ENCODE peak calls at places on chromosome 1, in six cellular contexts. One of them, this sample, is unnamed.

GRCh38 chr1:216902669-216903388 is 179.6 kb upstream of the ESRRG start:
- DNase-seq in CD4-positive, alpha-beta memory T cell: no peak
- DNase-seq in pancreas: no peak
- DNase-seq in fibroblast of lung: peak; percentile 80
- DNase-seq in upper lobe of right lung: no peak
- DNase-seq in neural progenitor cell: no peak
- DNase-seq in this sample: peak; percentile 29

GRCh38 chr1:48105167-48105566 is 108.0 kb upstream of the TRABD2B start:
- DNase-seq in CD4-positive, alpha-beta memory T cell: no peak
- DNase-seq in pancreas: no peak
- DNase-seq in fibroblast of lung: no peak
- DNase-seq in upper lobe of right lung: no peak
- DNase-seq in neural progenitor cell: peak; percentile 11
- DNase-seq in this sample: no peak

GRCh38 chr1:47689894-47690293 is 252.1 kb downstream of the FOXD2 start:
- DNase-seq in CD4-positive, alpha-beta memory T cell: no peak
- DNase-seq in pancreas: no peak
- DNase-seq in fibroblast of lung: no peak
- DNase-seq in upper lobe of right lung: peak; percentile 18
- DNase-seq in neural progenitor cell: no peak
- DNase-seq in this sample: peak; percentile 9

GRCh38 chr1:14891991-14892390 is 261.6 kb upstream of the TMEM51 start:
- DNase-seq in CD4-positive, alpha-beta memory T cell: no peak
- DNase-seq in pancreas: peak; percentile 51
- DNase-seq in fibroblast of lung: no peak
- DNase-seq in upper lobe of right lung: no peak
- DNase-seq in neural progenitor cell: no peak
- DNase-seq in this sample: no peak

GRCh38 chr1:198681831-198682756 is 43.3 kb downstream of the PTPRC start:
- DNase-seq in CD4-positive, alpha-beta memory T cell: peak; percentile 96
- DNase-seq in pancreas: peak; percentile 65
- DNase-seq in fibroblast of lung: peak; percentile 98
- DNase-seq in upper lobe of right lung: peak; percentile 67
- DNase-seq in neural progenitor cell: peak; percentile 38
- DNase-seq in this sample: no peak

GRCh38 chr1:39509360-39510009 is 18.0 kb downstream of the BMP8A start:
- DNase-seq in CD4-positive, alpha-beta memory T cell: peak; percentile 24
- DNase-seq in pancreas: peak; percentile 11
- DNase-seq in fibroblast of lung: peak; percentile 62
- DNase-seq in upper lobe of right lung: no peak
- DNase-seq in neural progenitor cell: no peak
- DNase-seq in this sample: no peak

GRCh38 chr1:113388621-113389355 is 1.5 kb upstream of the MAGI3 start:
- DNase-seq in CD4-positive, alpha-beta memory T cell: peak; percentile 33
- DNase-seq in pancreas: peak; percentile 84
- DNase-seq in fibroblast of lung: peak; percentile 15
- DNase-seq in upper lobe of right lung: no peak
- DNase-seq in neural progenitor cell: no peak
- DNase-seq in this sample: no peak

GRCh38 chr1:65431111-65431705 is 10.7 kb downstream of the LEPR start:
- DNase-seq in CD4-positive, alpha-beta memory T cell: no peak
- DNase-seq in pancreas: no peak
- DNase-seq in fibroblast of lung: peak; percentile 36
- DNase-seq in upper lobe of right lung: no peak
- DNase-seq in neural progenitor cell: peak; percentile 44
- DNase-seq in this sample: no peak

GRCh38 chr1:117051224-117052064 is 8.7 kb upstream of the TTF2 start:
- DNase-seq in CD4-positive, alpha-beta memory T cell: no peak
- DNase-seq in pancreas: no peak
- DNase-seq in fibroblast of lung: no peak
- DNase-seq in upper lobe of right lung: no peak
- DNase-seq in neural progenitor cell: no peak
- DNase-seq in this sample: no peak

DNA sequence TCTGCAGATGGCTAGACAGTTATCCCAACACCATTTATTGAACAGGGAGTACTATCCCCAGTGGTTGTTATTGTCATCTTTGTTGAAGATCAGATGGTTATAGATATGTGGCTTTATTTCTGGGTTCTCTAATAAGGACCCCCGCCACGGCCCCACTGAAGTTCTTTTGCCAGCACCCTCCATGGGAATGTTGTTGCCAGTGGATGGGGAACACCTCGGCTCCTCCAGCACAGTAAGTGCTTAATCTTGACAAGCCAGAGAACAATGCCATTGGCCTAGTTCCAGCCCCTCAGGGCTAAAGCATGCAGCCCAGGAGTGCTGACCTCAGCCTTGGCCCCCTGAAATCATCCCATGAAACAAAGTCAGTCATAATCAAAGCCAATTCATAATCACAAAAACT is 337.6 kb downstream of the AGBL4 start:
- DNase-seq in CD4-positive, alpha-beta memory T cell: no peak
- DNase-seq in pancreas: no peak
- DNase-seq in fibroblast of lung: no peak
- DNase-seq in upper lobe of right lung: no peak
- DNase-seq in neural progenitor cell: no peak
- DNase-seq in this sample: no peak
- H3K36me3 ChIP-seq in CD4-positive, alpha-beta memory T cell: no peaks in the 10 kb centered on the region
- H3K36me3 ChIP-seq in pancreas: no peaks in the 10 kb centered on the region
- H3K36me3 ChIP-seq in fibroblast of lung: no peaks in the 10 kb centered on the region
- H3K36me3 ChIP-seq in upper lobe of right lung: no peaks in the 10 kb centered on the region
- H3K36me3 ChIP-seq in neural progenitor cell: no peaks in the 10 kb centered on the region
- H3K36me3 ChIP-seq in this sample: no peaks in the 10 kb centered on the region

GRCh38 chr1:32609180-32609579 is 41.2 kb downstream of the ZBTB8OS start:
- DNase-seq in CD4-positive, alpha-beta memory T cell: no peak
- DNase-seq in pancreas: no peak
- DNase-seq in fibroblast of lung: no peak
- DNase-seq in upper lobe of right lung: no peak
- DNase-seq in neural progenitor cell: no peak
- DNase-seq in this sample: no peak
- H3K27ac ChIP-seq in CD4-positive, alpha-beta memory T cell: no peak overlapping the region
- H3K27ac ChIP-seq in pancreas: no peak overlapping the region
- H3K27ac ChIP-seq in fibroblast of lung: no peak overlapping the region
- H3K27ac ChIP-seq in upper lobe of right lung: no peak overlapping the region
- H3K27ac ChIP-seq in neural progenitor cell: no peak overlapping the region
- H3K27ac ChIP-seq in this sample: no peak overlapping the region

GRCh38 chr1:42752284-42752683 is 12.2 kb upstream of the CLDN19 start:
- DNase-seq in CD4-positive, alpha-beta memory T cell: no peak
- DNase-seq in pancreas: no peak
- DNase-seq in fibroblast of lung: no peak
- DNase-seq in upper lobe of right lung: no peak
- DNase-seq in neural progenitor cell: no peak
- DNase-seq in this sample: no peak
- H3K36me3 ChIP-seq in CD4-positive, alpha-beta memory T cell: peaks cover 63% of the 10 kb centered on the region
- H3K36me3 ChIP-seq in pancreas: peaks cover 12% of the 10 kb centered on the region
- H3K36me3 ChIP-seq in fibroblast of lung: peaks cover 45% of the 10 kb centered on the region
- H3K36me3 ChIP-seq in upper lobe of right lung: peaks cover 79% of the 10 kb centered on the region
- H3K36me3 ChIP-seq in neural progenitor cell: peaks cover 15% of the 10 kb centered on the region
- H3K36me3 ChIP-seq in this sample: peaks cover 55% of the 10 kb centered on the region

GRCh38 chr1:227328405-227329019 is 10.2 kb upstream of the CDC42BPA start:
- DNase-seq in CD4-positive, alpha-beta memory T cell: no peak
- DNase-seq in pancreas: no peak
- DNase-seq in fibroblast of lung: no peak
- DNase-seq in upper lobe of right lung: no peak
- DNase-seq in neural progenitor cell: no peak
- DNase-seq in this sample: no peak

GRCh38 chr1:227333423-227333822 is 15.1 kb upstream of the CDC42BPA start:
- DNase-seq in CD4-positive, alpha-beta memory T cell: no peak
- DNase-seq in pancreas: no peak
- DNase-seq in fibroblast of lung: peak; percentile 28
- DNase-seq in upper lobe of right lung: no peak
- DNase-seq in neural progenitor cell: no peak
- DNase-seq in this sample: no peak

GRCh38 chr1:227330709-227331108 is 12.4 kb upstream of the CDC42BPA start:
- DNase-seq in CD4-positive, alpha-beta memory T cell: no peak
- DNase-seq in pancreas: no peak
- DNase-seq in fibroblast of lung: peak; percentile 24
- DNase-seq in upper lobe of right lung: no peak
- DNase-seq in neural progenitor cell: no peak
- DNase-seq in this sample: no peak

GRCh38 chr1:227325195-227325594 is 6.9 kb upstream of the CDC42BPA start:
- DNase-seq in CD4-positive, alpha-beta memory T cell: no peak
- DNase-seq in pancreas: no peak
- DNase-seq in fibroblast of lung: no peak
- DNase-seq in upper lobe of right lung: no peak
- DNase-seq in neural progenitor cell: no peak
- DNase-seq in this sample: no peak

GRCh38 chr1:227330279-227330678 is 12.0 kb upstream of the CDC42BPA start:
- DNase-seq in CD4-positive, alpha-beta memory T cell: no peak
- DNase-seq in pancreas: no peak
- DNase-seq in fibroblast of lung: no peak
- DNase-seq in upper lobe of right lung: no peak
- DNase-seq in neural progenitor cell: no peak
- DNase-seq in this sample: no peak
- H3K27ac ChIP-seq in CD4-positive, alpha-beta memory T cell: no peak overlapping the region
- H3K27ac ChIP-seq in pancreas: no peak overlapping the region
- H3K27ac ChIP-seq in fibroblast of lung: no peak overlapping the region
- H3K27ac ChIP-seq in upper lobe of right lung: no peak overlapping the region
- H3K27ac ChIP-seq in neural progenitor cell: no peak overlapping the region
- H3K27ac ChIP-seq in this sample: no peak overlapping the region

GRCh38 chr1:213211201-213211600 is 160.2 kb downstream of the RPS6KC1 start:
- DNase-seq in CD4-positive, alpha-beta memory T cell: no peak
- DNase-seq in pancreas: no peak
- DNase-seq in fibroblast of lung: no peak
- DNase-seq in upper lobe of right lung: no peak
- DNase-seq in neural progenitor cell: no peak
- DNase-seq in this sample: no peak
- H3K36me3 ChIP-seq in CD4-positive, alpha-beta memory T cell: no peaks in the 10 kb centered on the region
- H3K36me3 ChIP-seq in pancreas: no peaks in the 10 kb centered on the region
- H3K36me3 ChIP-seq in fibroblast of lung: no peaks in the 10 kb centered on the region
- H3K36me3 ChIP-seq in upper lobe of right lung: no peaks in the 10 kb centered on the region
- H3K36me3 ChIP-seq in neural progenitor cell: peaks cover 3% of the 10 kb centered on the region
- H3K36me3 ChIP-seq in this sample: no peaks in the 10 kb centered on the region

DNA sequence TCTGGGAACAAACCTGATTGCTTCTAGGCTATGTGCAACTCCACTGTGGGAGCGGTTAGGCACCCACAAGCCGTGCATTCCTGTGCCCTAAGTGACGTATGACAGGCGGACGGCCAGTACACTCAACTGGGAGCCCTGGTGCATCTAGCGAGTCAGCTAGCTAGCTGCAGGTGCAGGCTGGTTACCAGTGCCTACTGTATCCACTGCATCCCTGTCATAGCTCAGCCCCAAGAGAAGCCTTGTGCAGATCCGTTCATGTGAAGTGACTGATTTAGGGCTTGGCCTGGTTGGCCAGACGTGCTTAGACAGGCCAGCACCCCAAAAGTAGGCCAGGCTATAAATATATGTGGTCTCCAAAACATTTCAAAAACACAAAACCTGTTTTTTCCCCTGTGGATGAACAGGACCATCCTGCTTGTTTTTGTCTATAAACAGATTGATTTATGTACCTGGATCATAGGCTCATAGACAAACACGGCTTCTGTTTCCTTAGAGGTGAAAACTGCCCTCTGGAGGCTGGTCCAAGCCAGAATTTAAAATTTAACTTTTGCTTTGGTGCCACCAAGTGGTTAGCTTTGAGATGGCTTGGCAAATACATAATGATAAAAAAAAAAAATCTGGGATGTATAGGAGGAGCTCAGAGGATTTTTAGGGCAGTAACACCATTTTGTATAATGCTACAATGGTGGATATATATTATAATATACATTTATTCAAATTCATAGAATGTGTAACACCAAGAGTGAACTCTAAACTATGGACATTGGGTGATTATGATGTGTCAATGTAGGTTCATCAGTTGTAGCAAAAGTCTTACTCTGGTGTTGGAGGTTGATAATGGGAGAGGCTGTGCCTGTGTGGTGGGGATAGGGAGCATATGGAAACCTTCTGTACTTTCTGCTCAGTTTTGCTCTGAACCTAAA is 68.5 kb downstream of the GIPC2 start:
- DNase-seq in CD4-positive, alpha-beta memory T cell: peak; percentile 52
- DNase-seq in pancreas: peak; percentile 48
- DNase-seq in fibroblast of lung: peak; percentile 69
- DNase-seq in upper lobe of right lung: no peak
- DNase-seq in neural progenitor cell: peak; percentile 80
- DNase-seq in this sample: no peak
- H3K27ac ChIP-seq in CD4-positive, alpha-beta memory T cell: no peak overlapping the region
- H3K27ac ChIP-seq in pancreas: no peak overlapping the region
- H3K27ac ChIP-seq in fibroblast of lung: no peak overlapping the region
- H3K27ac ChIP-seq in upper lobe of right lung: no peak overlapping the region
- H3K27ac ChIP-seq in neural progenitor cell: no peak overlapping the region
- H3K27ac ChIP-seq in this sample: peak overlapping the region; percentile 21

GRCh38 chr1:182584746-182585145 is 4.3 kb downstream of the RNASEL start:
- DNase-seq in CD4-positive, alpha-beta memory T cell: no peak
- DNase-seq in pancreas: no peak
- DNase-seq in fibroblast of lung: no peak
- DNase-seq in upper lobe of right lung: no peak
- DNase-seq in neural progenitor cell: no peak
- DNase-seq in this sample: no peak
- H3K36me3 ChIP-seq in CD4-positive, alpha-beta memory T cell: peaks cover 24% of the 10 kb centered on the region
- H3K36me3 ChIP-seq in pancreas: no peaks in the 10 kb centered on the region
- H3K36me3 ChIP-seq in fibroblast of lung: no peaks in the 10 kb centered on the region
- H3K36me3 ChIP-seq in upper lobe of right lung: peaks cover 31% of the 10 kb centered on the region
- H3K36me3 ChIP-seq in neural progenitor cell: no peaks in the 10 kb centered on the region
- H3K36me3 ChIP-seq in this sample: no peaks in the 10 kb centered on the region

DNA sequence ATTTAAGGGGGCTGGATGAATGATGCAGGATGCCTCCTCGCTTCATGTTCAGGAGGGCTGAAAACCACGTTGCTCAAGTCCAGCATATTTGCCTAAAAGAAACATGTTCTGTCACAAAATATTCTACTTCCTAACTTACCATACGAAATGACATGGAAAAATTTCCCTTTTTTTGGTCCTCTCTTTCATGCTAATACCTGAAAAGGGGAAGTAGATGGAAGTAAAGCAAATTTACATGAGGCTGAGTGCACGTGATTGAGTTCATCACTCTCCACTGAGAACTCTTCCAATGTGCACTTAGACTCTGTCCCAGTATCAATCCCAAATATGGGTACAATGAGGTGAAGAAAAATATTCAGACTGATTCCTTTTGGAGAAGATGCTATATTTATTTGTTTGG is 23.0 kb downstream of the XCL2 start:
- DNase-seq in CD4-positive, alpha-beta memory T cell: no peak
- DNase-seq in pancreas: no peak
- DNase-seq in fibroblast of lung: no peak
- DNase-seq in upper lobe of right lung: no peak
- DNase-seq in neural progenitor cell: no peak
- DNase-seq in this sample: no peak
- H3K27ac ChIP-seq in CD4-positive, alpha-beta memory T cell: peak overlapping the region; percentile 20
- H3K27ac ChIP-seq in pancreas: no peak overlapping the region
- H3K27ac ChIP-seq in fibroblast of lung: no peak overlapping the region
- H3K27ac ChIP-seq in upper lobe of right lung: no peak overlapping the region
- H3K27ac ChIP-seq in neural progenitor cell: no peak overlapping the region
- H3K27ac ChIP-seq in this sample: no peak overlapping the region